ENCODE peak calls at places on chromosome 22, in eight cellular contexts. Y is A549, Z is HFF-Myc, N is kidney, Q is AG09319, T is left ventricle myocardium inferior, R is lower lobe of right lung, H is esophagus squamous epithelium. U is an unnamed sample.

GRCh38 chr22:34502821-34503220 is 563.1 kb upstream of the ISX start:
- DNase-seq in Y (no peak), Z (no peak), N (no peak), Q (no peak), T (no peak), R (no peak), H (no peak), U (no peak)

GRCh38 chr22:48748113-48748859 is 1079.4 kb downstream of the BRD1 start:
- DNase-seq in Y (no peak), Z (no peak), N (no peak), Q (no peak), T (no peak), R (no peak), H (no peak), U (no peak)

GRCh38 chr22:40637181-40638150 is 947 bp upstream of the MRTFA start:
- DNase-seq in Y (no peak), Z (no peak), N (no peak), Q (no peak), T (peak; percentile 33), R (peak; percentile 71), H (no peak), U (peak; percentile 59)

GRCh38 chr22:19819209-19819910 is 35.3 kb downstream of the GNB1L start:
- DNase-seq in Y (no peak), Z (no peak), N (no peak), Q (no peak), T (no peak), R (no peak), H (no peak), U (peak; percentile 1)

GRCh38 chr22:19841641-19842385 is 12.9 kb downstream of the GNB1L start:
- DNase-seq in Y (no peak), Z (no peak), N (no peak), Q (no peak), T (no peak), R (no peak), H (no peak), U (no peak)

GRCh38 chr22:25057013-25057881 is 104.7 kb downstream of the KIAA1671 start:
- DNase-seq in Y (peak; percentile 56), Z (no peak), N (peak; percentile 85), Q (no peak), T (peak; percentile 58), R (peak; percentile 73), H (no peak), U (peak; percentile 75)

GRCh38 chr22:38734203-38735100 is 21.3 kb downstream of the SUN2 start:
- DNase-seq in Y (no peak), Z (no peak), N (peak; percentile 60), Q (no peak), T (peak; percentile 11), R (no peak), H (no peak), U (no peak)

GRCh38 chr22:39080052-39080762 is 3.1 kb downstream of the APOBEC3G start:
- DNase-seq in Y (no peak), Z (no peak), N (peak; percentile 45), Q (no peak), T (no peak), R (peak; percentile 11), H (no peak), U (no peak)

GRCh38 chr22:29149841-29150555 is 55.7 kb upstream of the EMID1 start:
- DNase-seq in Y (no peak), Z (no peak), N (peak; percentile 59), Q (no peak), T (peak; percentile 43), R (no peak), H (no peak), U (no peak)

GRCh38 chr22:21951931-21952465 is 650 bp downstream of the PPM1F start:
- DNase-seq in Y (no peak), Z (no peak), N (no peak), Q (no peak), T (peak; percentile 40), R (peak; percentile 73), H (no peak), U (no peak)

GRCh38 chr22:19497245-19497644 is 17.5 kb downstream of the CDC45 start:
- DNase-seq in Y (no peak), Z (no peak), N (no peak), Q (no peak), T (no peak), R (no peak), H (no peak), U (no peak)

GRCh38 chr22:43891360-43892182 is at the start of gene PNPLA5:
- DNase-seq in Y (no peak), Z (no peak), N (peak; percentile 65), Q (no peak), T (no peak), R (no peak), H (no peak), U (no peak)

GRCh38 chr22:43295660-43296059 is 47.5 kb downstream of the SCUBE1 start:
- DNase-seq in Y (no peak), Z (no peak), N (no peak), Q (no peak), T (no peak), R (no peak), H (no peak), U (no peak)

GRCh38 chr22:29663230-29663826 is 56.5 kb upstream of the CABP7 start:
- DNase-seq in Y (no peak), Z (no peak), N (no peak), Q (no peak), T (no peak), R (no peak), H (no peak), U (no peak)

GRCh38 chr22:39362932-39363331 is 13.1 kb downstream of the SYNGR1 start:
- DNase-seq in Y (no peak), Z (no peak), N (no peak), Q (no peak), T (no peak), R (no peak), H (no peak), U (no peak)

GRCh38 chr22:32996276-32996675 is 61.9 kb downstream of the SYN3 start:
- DNase-seq in Y (no peak), Z (no peak), N (no peak), Q (no peak), T (no peak), R (no peak), H (no peak), U (no peak)

GRCh38 chr22:24952837-24953293 is 349 bp downstream of the KIAA1671 start:
- DNase-seq in Y (peak; percentile 67), Z (no peak), N (peak; percentile 86), Q (no peak), T (peak; percentile 41), R (peak; percentile 76), H (no peak), U (no peak)

GRCh38 chr22:33018232-33018864 is 39.8 kb downstream of the SYN3 start:
- DNase-seq in Y (peak; percentile 37), Z (peak; percentile 14), N (no peak), Q (peak; percentile 10), T (peak; percentile 48), R (peak; percentile 52), H (no peak), U (peak; percentile 56)

GRCh38 chr22:20058989-20059770 is 20.9 kb upstream of the DGCR8 start:
- DNase-seq in Y (no peak), Z (no peak), N (no peak), Q (no peak), T (no peak), R (no peak), H (no peak), U (no peak)

GRCh38 chr22:18029686-18030267 is 5.4 kb upstream of the MICAL3 start:
- DNase-seq in Y (no peak), Z (no peak), N (no peak), Q (no peak), T (no peak), R (no peak), H (no peak), U (no peak)

GRCh38 chr22:41676134-41676533 is 12.5 kb downstream of the SNU13 start:
- DNase-seq in Y (no peak), Z (no peak), N (no peak), Q (no peak), T (no peak), R (no peak), H (no peak), U (no peak)

GRCh38 chr22:41674941-41675340 is 13.7 kb downstream of the SNU13 start:
- DNase-seq in Y (no peak), Z (no peak), N (no peak), Q (no peak), T (no peak), R (no peak), H (no peak), U (no peak)

GRCh38 chr22:41668971-41669911 is 19.4 kb downstream of the SNU13 start:
- DNase-seq in Y (peak; percentile 52), Z (no peak), N (no peak), Q (peak; percentile 28), T (no peak), R (no peak), H (no peak), U (no peak)

GRCh38 chr22:41672780-41673509 is 15.7 kb downstream of the SNU13 start:
- DNase-seq in Y (peak; percentile 58), Z (no peak), N (no peak), Q (no peak), T (no peak), R (no peak), H (no peak), U (no peak)
- TF ChIP-seq CTCF in Y (peak; percentile 54), Z (peak; percentile 42), N (no peak), Q (peak; percentile 25), T (peak; percentile 40), R (no peak), H (peak; percentile 35), U (no peak)

GRCh38 chr22:35930933-35931332 is 97.7 kb downstream of the RBFOX2 start:
- DNase-seq in Y (peak; percentile 69), Z (peak; percentile 41), N (no peak), Q (peak; percentile 54), T (no peak), R (no peak), H (no peak), U (no peak)
- TF ChIP-seq CTCF in Y (peak; percentile 56), Z (peak; percentile 49), N (peak; percentile 74), Q (peak; percentile 72), T (peak; percentile 81), R (peak; percentile 59), H (peak; percentile 64), U (peak; percentile 50)

DNA sequence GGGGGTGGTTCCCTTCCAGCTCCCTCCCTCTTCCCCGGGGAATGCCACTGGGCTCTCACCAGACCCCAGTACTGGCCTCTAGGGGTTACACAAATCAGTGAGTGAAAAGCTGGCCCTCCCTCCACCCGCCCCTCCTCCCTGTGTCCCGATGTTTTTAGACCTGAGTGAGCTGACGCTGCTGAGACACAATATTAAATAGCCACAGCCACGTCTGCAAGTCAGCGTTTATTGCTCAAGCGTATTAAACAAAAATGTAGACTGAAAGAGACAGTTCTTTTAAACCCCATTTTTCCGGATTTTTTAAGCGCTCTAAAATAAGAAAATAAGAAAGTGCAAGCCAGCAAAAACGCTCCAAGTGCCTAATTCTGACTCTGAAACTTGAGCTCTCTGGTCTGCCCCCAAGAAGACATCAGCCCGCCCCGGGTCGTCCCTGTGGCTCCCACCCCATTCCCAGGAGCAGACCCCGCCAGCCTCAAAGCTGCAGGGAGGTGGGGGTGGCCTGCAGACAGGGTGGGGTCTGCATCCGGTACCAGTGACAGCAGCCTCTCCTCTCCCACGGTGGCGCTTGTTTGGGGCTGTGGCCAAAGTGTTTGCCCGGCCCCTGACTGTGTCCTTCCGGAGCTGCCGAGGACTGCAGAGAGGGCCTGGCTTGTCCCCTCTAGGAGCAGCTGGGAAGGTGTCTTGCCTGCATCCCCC is 1.2 kb upstream of the TTLL8 start:
- DNase-seq in Y (peak; percentile 29), Z (no peak), N (peak; percentile 63), Q (no peak), T (no peak), R (no peak), H (no peak), U (no peak)
- TF ChIP-seq CTCF in Y (no peak), Z (no peak), N (no peak), Q (no peak), T (no peak), R (no peak), H (no peak), U (no peak)

GRCh38 chr22:23548501-23549197 is 31.4 kb downstream of the IGLL1 start:
- DNase-seq in Y (no peak), Z (no peak), N (no peak), Q (no peak), T (no peak), R (no peak), H (no peak), U (no peak)
- TF ChIP-seq CTCF in Y (no peak), Z (no peak), N (no peak), Q (no peak), T (no peak), R (no peak), H (no peak), U (no peak)

U was measured in DND-41.